ENCODE peak calls at places on chromosomes 4 and X, in four cellular contexts. M is mucosa of descending colon, I is fibroblast of villous mesenchyme, A is fibroblast of the aortic adventitia. B is an unnamed sample.

GRCh38 chr4:97984545-97985131 is 158.6 kb downstream of the STPG2 start:
- DNase-seq in M (no peak), I (no peak), A (no peak), B (peak)

GRCh38 chrX:28787206-28787605 is 200.0 kb downstream of the IL1RAPL1 start:
- DNase-seq in M (no peak), I (peak), A (peak), B (peak)

GRCh38 chrX:135454816-135455215 is 33.1 kb downstream of the SMIM10L2A start:
- DNase-seq in M (no peak), I (no peak), A (no peak), B (peak)

GRCh38 chr4:145061325-145061920 is 36.6 kb downstream of the ANAPC10 start:
- DNase-seq in M (no peak), I (peak), A (peak), B (peak)

GRCh38 chr4:142262956-142263355 is 583.1 kb downstream of the INPP4B start:
- DNase-seq in M (no peak), I (no peak), A (no peak), B (no peak)

GRCh38 chrX:71107762-71108360 is 1.3 kb upstream of the CXorf65 start:
- DNase-seq in M (no peak), I (no peak), A (no peak), B (no peak)

GRCh38 chrX:319579-320125 is 1.1 kb upstream of the GTPBP6 start:
- DNase-seq in M (peak), I (no peak), A (no peak), B (no peak)

GRCh38 chrX:370244-370962 is 16.3 kb downstream of the PPP2R3B start:
- DNase-seq in M (no peak), I (no peak), A (no peak), B (no peak)

GRCh38 chr4:121701263-121701662 is 4.5 kb upstream of the ANXA5 start:
- DNase-seq in M (no peak), I (no peak), A (no peak), B (no peak)

GRCh38 chrX:107729558-107730297 is 45.9 kb downstream of the TSC22D3 start:
- DNase-seq in M (no peak), I (peak), A (no peak), B (peak)

GRCh38 chr4:155709878-155710277 is 43.2 kb downstream of the GUCY1A1 start:
- DNase-seq in M (no peak), I (no peak), A (no peak), B (no peak)

GRCh38 chrX:68883800-68884199 is 55.0 kb downstream of the EFNB1 start:
- DNase-seq in M (no peak), I (no peak), A (no peak), B (no peak)

GRCh38 chr4:70533791-70534190 is 15.4 kb downstream of the AMTN start:
- DNase-seq in M (no peak), I (no peak), A (no peak), B (no peak)

GRCh38 chr4:139606600-139607301 is 50.7 kb upstream of the SETD7 start:
- DNase-seq in M (no peak), I (peak), A (peak), B (peak)
- H3K4me3 ChIP-seq in M (no peak), I (no peak), A (no peak), B (peak)

GRCh38 chr4:41044165-41044564 is 170.2 kb downstream of the APBB2 start:
- DNase-seq in M (no peak), I (no peak), A (no peak), B (peak)
- TF ChIP-seq CTCF in M (no peak), I (peak), A (no peak), B (no peak)

GRCh38 chr4:88037936-88038335 is 30.5 kb downstream of the PKD2 start:
- DNase-seq in M (no peak), I (no peak), A (no peak), B (no peak)

GRCh38 chr4:88043001-88043400 is 35.6 kb downstream of the PKD2 start:
- DNase-seq in M (no peak), I (peak), A (no peak), B (no peak)

GRCh38 chr4:88041626-88042025 is 34.2 kb downstream of the PKD2 start:
- DNase-seq in M (no peak), I (no peak), A (no peak), B (no peak)

GRCh38 chr4:88043586-88044340 is 36.3 kb downstream of the PKD2 start:
- DNase-seq in M (no peak), I (no peak), A (no peak), B (no peak)

DNA sequence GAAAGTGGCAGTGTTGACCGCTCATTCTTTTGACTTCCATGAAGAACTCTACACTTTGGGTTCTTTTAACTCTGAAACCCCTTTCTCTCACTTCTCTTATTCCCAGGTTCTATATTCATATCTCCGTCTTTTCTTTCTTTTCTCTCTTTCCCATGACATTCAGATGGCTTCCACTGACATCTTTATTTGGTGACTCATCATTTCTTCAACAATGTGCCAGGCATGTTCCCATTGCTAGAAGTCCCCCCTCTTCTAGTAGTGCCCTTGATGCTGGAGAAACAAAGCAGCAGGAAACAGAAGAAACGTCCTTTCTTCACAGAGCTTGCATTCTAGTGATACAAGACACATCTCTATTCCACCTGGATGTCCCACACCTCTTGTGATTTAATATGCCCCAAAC is 33.3 kb downstream of the PKD2 start:
- DNase-seq in M (no peak), I (no peak), A (no peak), B (no peak)
- H3K4me3 ChIP-seq in M (no peak), I (no peak), A (no peak), B (no peak)

DNA sequence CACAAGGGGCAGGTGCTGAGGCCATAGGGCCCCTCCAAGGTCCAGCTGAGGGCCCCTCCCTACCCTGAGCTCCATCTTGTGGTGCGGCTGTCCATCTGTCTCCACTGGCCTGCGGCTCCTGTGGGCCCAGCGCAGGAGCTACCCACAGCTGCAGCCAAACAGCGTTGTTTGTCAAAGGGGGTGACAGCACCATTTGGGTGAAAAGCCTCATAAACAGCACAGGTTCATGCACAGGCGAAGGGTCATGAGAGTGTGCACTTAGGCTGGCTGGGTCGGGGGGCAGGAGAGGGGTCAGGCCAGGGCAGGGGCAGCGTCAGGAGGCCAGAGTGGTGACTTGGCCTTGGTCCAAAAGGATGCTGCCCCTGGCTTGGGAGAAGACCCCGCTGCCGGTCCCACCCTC is 32.3 kb downstream of the BLOC1S4 start:
- DNase-seq in M (peak), I (no peak), A (no peak), B (no peak)
- TF ChIP-seq CTCF in M (no peak), I (no peak), A (no peak), B (no peak)

GRCh38 chr4:40587826-40588225 is 41.8 kb downstream of the RBM47 start:
- DNase-seq in M (no peak), I (peak), A (peak), B (peak)
- H3K4me3 ChIP-seq in M (no peak), I (no peak), A (no peak), B (no peak)

GRCh38 chrX:24693453-24694202 is at the start of gene POLA1:
- DNase-seq in M (peak), I (peak), A (peak), B (peak)
- TF ChIP-seq CTCF in M (no peak), I (peak), A (peak), B (peak)

GRCh38 chr4:1155314-1155713 is 17.1 kb downstream of the SPON2 start:
- DNase-seq in M (no peak), I (no peak), A (peak), B (no peak)

GRCh38 chr4:1154523-1155182 is 17.7 kb downstream of the SPON2 start:
- DNase-seq in M (peak), I (peak), A (peak), B (peak)

GRCh38 chr4:1153567-1154090 is 18.8 kb downstream of the SPON2 start:
- DNase-seq in M (no peak), I (no peak), A (no peak), B (no peak)

GRCh38 chr4:1152284-1152683 is 20.1 kb downstream of the SPON2 start:
- DNase-seq in M (no peak), I (no peak), A (no peak), B (no peak)

GRCh38 chr4:1154126-1154522 is 18.3 kb downstream of the SPON2 start:
- DNase-seq in M (no peak), I (no peak), A (no peak), B (no peak)
- H3K4me3 ChIP-seq in M (no peak), I (no peak), A (no peak), B (no peak)